ENCODE peak calls at places on chromosomes 7 and 10, in six cellular contexts. W is gastrocnemius medialis, K is prostate gland, V is adrenal gland, X is vagina, O is suprapubic skin. C is an unnamed sample.

GRCh38 chr10:130361351-130362105 is 225.3 kb downstream of the GLRX3 start:
- DNase-seq in W (no peak), K (no peak), V (no peak), X (no peak), O (peak; percentile 66), C (no peak)

GRCh38 chr7:94823952-94824351 is 83.4 kb upstream of the PPP1R9A start:
- DNase-seq in W (no peak), K (no peak), V (no peak), X (no peak), O (no peak), C (no peak)

GRCh38 chr10:128686638-128687278 is 560.5 kb upstream of the MKI67 start:
- DNase-seq in W (no peak), K (no peak), V (no peak), X (no peak), O (no peak), C (no peak)

GRCh38 chr7:155644971-155645509 is 579 bp downstream of the RBM33 start:
- DNase-seq in W (peak; percentile 35), K (peak; percentile 15), V (peak; percentile 18), X (no peak), O (no peak), C (peak; percentile 32)

GRCh38 chr7:21469894-21470293 is 42.0 kb downstream of the SP4 start:
- DNase-seq in W (no peak), K (no peak), V (no peak), X (no peak), O (no peak), C (no peak)

GRCh38 chr7:132738254-132738653 is 162.0 kb upstream of the PLXNA4 start:
- DNase-seq in W (no peak), K (no peak), V (no peak), X (no peak), O (no peak), C (no peak)

GRCh38 chr10:44972874-44973306 is 5.7 kb downstream of the DEPP1 start:
- DNase-seq in W (no peak), K (no peak), V (no peak), X (no peak), O (no peak), C (no peak)

GRCh38 chr7:81484266-81484665 is 285.6 kb downstream of the HGF start:
- DNase-seq in W (peak; percentile 19), K (no peak), V (peak; percentile 68), X (no peak), O (no peak), C (no peak)

GRCh38 chr10:688287-688620 is 1.2 kb downstream of the DIP2C start:
- DNase-seq in W (no peak), K (no peak), V (no peak), X (no peak), O (no peak), C (no peak)

GRCh38 chr10:104306897-104307296 is 31.4 kb downstream of the ITPRIP start:
- DNase-seq in W (no peak), K (no peak), V (no peak), X (no peak), O (no peak), C (no peak)

GRCh38 chr10:49079072-49079471 is 36.2 kb downstream of the VSTM4 start:
- DNase-seq in W (no peak), K (no peak), V (no peak), X (no peak), O (no peak), C (no peak)

GRCh38 chr10:128865398-128865797 is 601.6 kb upstream of the MGMT start:
- DNase-seq in W (no peak), K (no peak), V (no peak), X (no peak), O (peak; percentile 61), C (no peak)

GRCh38 chr7:119964065-119964464 is 308.9 kb upstream of the KCND2 start:
- DNase-seq in W (no peak), K (no peak), V (no peak), X (no peak), O (no peak), C (no peak)
- TF ChIP-seq POLR2A in W (no peak), K (no peak), V (no peak), X (no peak), O (no peak), C (no peak)

GRCh38 chr7:16409777-16410176 is 11.6 kb downstream of the CRPPA start:
- DNase-seq in W (no peak), K (no peak), V (no peak), X (no peak), O (no peak), C (no peak)
- TF ChIP-seq CTCF in W (no peak), K (no peak), V (no peak), X (no peak), O (no peak), C (no peak)

DNA sequence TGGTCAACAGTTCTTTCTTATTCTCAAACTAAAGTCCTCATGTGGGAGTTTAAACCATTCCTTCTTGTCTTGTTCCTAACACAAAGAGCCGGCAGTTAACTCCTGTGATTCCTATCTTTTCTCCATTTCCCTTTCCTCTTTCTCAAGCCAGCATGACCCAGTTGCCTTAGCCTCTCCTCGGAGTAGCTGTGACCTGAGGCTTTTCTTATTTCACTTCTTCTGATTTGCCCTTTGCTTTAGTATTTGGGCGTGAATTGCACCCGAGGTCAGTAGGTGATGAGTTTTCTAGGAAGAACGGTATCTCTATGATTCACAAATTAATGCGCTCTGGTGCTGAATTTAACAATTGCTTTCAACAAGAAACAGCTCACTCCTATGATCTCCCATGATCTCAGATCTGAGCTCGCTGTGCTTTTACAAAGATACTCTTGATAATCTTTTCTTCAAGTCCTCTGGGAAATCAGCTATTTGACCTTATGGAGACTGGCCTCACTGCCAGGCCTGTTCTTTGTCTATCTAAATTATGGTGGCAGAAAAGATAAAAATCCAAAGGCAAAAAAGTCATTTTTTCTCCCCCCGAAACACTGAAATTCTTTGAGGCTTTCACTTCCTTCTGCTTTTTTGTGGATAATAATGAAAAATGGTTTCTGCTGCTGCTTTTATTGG is 184.6 kb downstream of the JCAD start:
- DNase-seq in W (no peak), K (no peak), V (no peak), X (no peak), O (no peak), C (no peak)
- H3K27ac ChIP-seq in W (no peak overlapping the region), K (no peak overlapping the region), V (peak overlapping the region; percentile 22), X (no peak overlapping the region), O (no peak overlapping the region), C (peak overlapping the region; percentile 9)

GRCh38 chr10:101624526-101625102 is 36.5 kb downstream of the DPCD start:
- DNase-seq in W (no peak), K (no peak), V (no peak), X (no peak), O (no peak), C (no peak)
- TF ChIP-seq POLR2A in W (no peak), K (no peak), V (no peak), X (no peak), O (no peak), C (no peak)

GRCh38 chr7:106841896-106842390 is 23.1 kb upstream of the PIK3CG start:
- DNase-seq in W (no peak), K (no peak), V (no peak), X (no peak), O (no peak), C (no peak)
- TF ChIP-seq CTCF in W (no peak), K (no peak), V (no peak), X (no peak), O (no peak), C (no peak)

C was measured in breast epithelium.